ENCODE peak calls at places on chromosomes 6 and 20, in seven cellular contexts. Q is H1, E is A549, O is IMR-90, R is HepG2, J is GM12878, N is K562. L is an unnamed sample. For H3K4me1, the result is how much of the 10 kb centered on the place peaks cover.

GRCh38 chr6:22666021-22666420 is 96.7 kb downstream of the HDGFL1 start:
- DNase-seq in R (no peak), N (no peak), J (no peak), Q (no peak), E (no peak), O (no peak), L (no peak)

GRCh38 chr6:105380634-105381033 is 22.2 kb downstream of the PREP start:
- DNase-seq in J (no peak), E (no peak), O (no peak), Q (no peak), N (no peak), R (no peak), L (no peak)

GRCh38 chr6:40506956-40507355 is 80.2 kb downstream of the LRFN2 start:
- DNase-seq in N (no peak), R (no peak), J (no peak), Q (no peak), E (no peak), O (no peak), L (no peak)

GRCh38 chr6:121896363-121896762 is 460.9 kb downstream of the GJA1 start:
- DNase-seq in J (no peak), Q (no peak), R (no peak), N (no peak), E (no peak), O (no peak), L (no peak)

GRCh38 chr6:134835998-134836397 is 113.9 kb downstream of the ALDH8A1 start:
- DNase-seq in Q (no peak), R (no peak), O (peak), J (no peak), E (no peak), N (no peak), L (no peak)

GRCh38 chr6:16512585-16513109 is 248.6 kb downstream of the ATXN1 start:
- DNase-seq in E (no peak), Q (no peak), N (no peak), R (no peak), O (no peak), J (no peak), L (no peak)

GRCh38 chr6:135521431-135521830 is 23.9 kb upstream of the AHI1 start:
- DNase-seq in R (no peak), O (peak), N (no peak), J (no peak), E (no peak), Q (no peak), L (no peak)

GRCh38 chr6:9621276-9621675 is 793.6 kb downstream of the TFAP2A start:
- DNase-seq in N (no peak), Q (no peak), R (no peak), E (no peak), O (peak), J (no peak), L (no peak)

GRCh38 chr20:8116067-8116811 is 15.8 kb upstream of the PLCB1 start:
- DNase-seq in E (no peak), J (no peak), Q (no peak), O (peak), R (peak), N (no peak), L (no peak)

GRCh38 chr6:68718379-68719073 is 83.4 kb downstream of the ADGRB3 start:
- DNase-seq in N (peak), R (no peak), E (no peak), Q (no peak), O (no peak), J (no peak), L (no peak)

GRCh38 chr20:51801220-51801991 is 915 bp downstream of the SALL4 start:
- DNase-seq in N (no peak), E (peak), R (no peak), Q (no peak), J (no peak), O (no peak), L (peak)

GRCh38 chr6:144012534-144012933 is 4.5 kb upstream of the PLAGL1 start:
- DNase-seq in Q (no peak), N (no peak), J (no peak), E (no peak), R (no peak), O (peak), L (no peak)

GRCh38 chr20:39429716-39430115 is 467.6 kb downstream of the DHX35 start:
- DNase-seq in R (peak), J (no peak), E (no peak), Q (no peak), O (no peak), N (no peak), L (peak)

GRCh38 chr6:143621876-143622605 is 55.7 kb upstream of the PHACTR2 start:
- DNase-seq in Q (no peak), R (no peak), E (no peak), O (peak), J (no peak), N (no peak), L (no peak)

GRCh38 chr6:25217275-25217674 is 61.9 kb upstream of the CARMIL1 start:
- DNase-seq in N (no peak), Q (no peak), J (no peak), R (no peak), E (no peak), O (no peak), L (no peak)

GRCh38 chr20:40703981-40704530 is 15.0 kb upstream of the MAFB start:
- DNase-seq in Q (no peak), O (no peak), R (no peak), N (no peak), E (no peak), J (no peak), L (no peak)

GRCh38 chr6:150646228-150646627 is 46.5 kb downstream of the PLEKHG1 start:
- DNase-seq in N (no peak), E (no peak), Q (no peak), J (no peak), O (no peak), R (no peak), L (no peak)

GRCh38 chr6:109793793-109794192 is 102.7 kb downstream of the FIG4 start:
- DNase-seq in J (no peak), O (peak), N (peak), R (no peak), Q (no peak), E (peak), L (no peak)
- H3K4me1 ChIP-seq in J (under half), O (under half), N (under half), R (under half), Q (under half), E (under half), L (under half)

DNA sequence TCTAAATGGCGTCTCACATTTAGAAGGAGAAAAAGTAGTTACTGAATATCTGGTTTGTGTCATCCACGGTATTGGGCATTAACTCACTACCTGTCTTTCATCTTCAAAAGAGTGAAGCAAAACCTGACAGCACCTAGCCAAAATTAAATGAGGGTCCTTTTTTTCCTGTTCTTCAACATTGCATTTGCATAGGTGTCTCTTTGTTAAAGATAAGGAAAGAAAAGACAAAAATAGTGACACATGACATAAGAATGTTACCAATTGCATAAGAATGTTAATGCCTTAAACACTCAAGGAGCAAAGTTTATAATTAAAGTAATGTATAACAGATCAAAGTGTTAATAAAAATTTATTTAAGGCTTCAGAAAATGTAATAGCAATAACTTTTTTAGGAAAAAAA is 61.4 kb upstream of the MANEA start:
- DNase-seq in Q (no peak), J (no peak), R (no peak), N (no peak), O (no peak), E (no peak), L (no peak)
- TF ChIP-seq USF2 in Q (no peak), J (no peak), R (no peak), N (no peak), O (no peak), E (no peak), L (no peak)

GRCh38 chr6:131378874-131379273 is 194.2 kb upstream of the ARG1 start:
- DNase-seq in O (no peak), E (no peak), J (no peak), R (no peak), Q (no peak), N (no peak), L (no peak)
- H3K4me1 ChIP-seq in O (under half), E (under half), J (under half), R (under half), Q (under half), N (under half), L (under half)

GRCh38 chr6:132161283-132161682 is 210.1 kb upstream of the CCN2 start:
- DNase-seq in R (peak), J (no peak), Q (no peak), O (peak), E (peak), N (no peak), L (no peak)
- TF ChIP-seq USF2 in R (no peak), J (no peak), Q (no peak), O (no peak), E (no peak), N (no peak), L (no peak)

DNA sequence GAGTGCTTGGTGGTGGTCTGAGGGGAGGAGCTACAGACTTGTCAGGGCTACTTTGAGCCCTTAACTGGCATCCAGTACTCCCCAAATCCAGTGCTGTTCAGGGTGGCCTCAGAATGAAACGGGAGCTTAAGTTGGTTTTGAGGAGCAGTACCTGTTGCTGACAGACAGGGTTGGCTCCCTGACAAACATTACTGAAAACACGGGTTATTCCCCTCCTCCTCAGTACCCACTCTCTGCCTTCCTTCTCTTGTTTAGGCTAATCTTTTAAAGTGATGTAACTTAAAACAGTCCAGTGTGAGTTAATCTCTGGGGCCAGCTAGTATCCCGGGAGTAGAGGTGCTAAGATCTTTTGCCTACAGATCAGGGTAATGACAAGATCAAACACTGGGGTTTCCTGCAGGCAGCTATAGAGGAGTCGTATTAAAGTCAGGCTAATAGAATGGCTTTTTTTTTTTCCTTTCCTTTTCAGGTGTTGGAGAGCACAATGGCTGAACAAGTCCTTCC is 3.7 kb downstream of the TNFAIP3 start:
- DNase-seq in J (no peak), R (peak), O (peak), Q (no peak), E (no peak), N (no peak), L (no peak)
- H3K4me1 ChIP-seq in J (under half), R (half or more), O (under half), Q (under half), E (under half), N (under half), L (under half)

GRCh38 chr6:34021839-34022190 is 124.1 kb downstream of the GRM4 start:
- DNase-seq in R (no peak), Q (no peak), N (no peak), J (no peak), E (no peak), O (no peak), L (no peak)
- TF ChIP-seq USF2 in R (no peak), Q (no peak), N (no peak), J (no peak), E (no peak), O (no peak), L (no peak)

DNA sequence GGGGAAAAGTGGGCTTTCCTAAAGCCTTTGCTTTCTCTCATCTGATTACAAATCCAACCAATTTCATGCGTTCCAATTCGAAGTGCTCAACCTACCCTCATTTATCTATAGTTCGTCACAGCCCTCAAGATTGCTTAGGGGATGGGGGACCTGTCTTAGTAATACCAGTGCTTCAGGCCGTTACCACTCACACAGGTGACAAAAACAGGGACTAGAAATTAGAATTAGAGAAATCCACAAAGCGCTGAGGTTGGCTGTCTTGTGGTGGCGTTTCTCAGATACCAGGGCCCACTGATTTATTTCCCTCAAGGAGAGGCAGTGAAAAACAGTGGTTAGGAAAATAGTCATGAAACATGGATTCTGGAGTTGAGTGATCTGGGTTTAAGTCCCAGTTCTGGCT is 121.6 kb upstream of the SPACA1 start:
- DNase-seq in E (no peak), R (no peak), N (no peak), O (no peak), J (no peak), Q (no peak), L (no peak)
- H3K4me1 ChIP-seq in E (under half), R (under half), N (under half), O (under half), J (half or more), Q (under half), L (under half)